ENCODE peak calls at places on chromosomes 6 and 20, in seven cellular contexts. Q, X, F, B, D, K and P are unnamed samples.

GRCh38 chr6:157571995-157572394 is 191.0 kb downstream of the ZDHHC14 start:
- DNase-seq in Q (no peak), B (no peak), X (no peak), K (no peak), D (no peak), F (no peak), P (no peak)

GRCh38 chr6:22470454-22471368 is 98.7 kb upstream of the HDGFL1 start:
- DNase-seq in X (no peak), K (peak; percentile 5), B (peak; percentile 80), D (peak; percentile 9), F (peak; percentile 62), Q (peak; percentile 46), P (no peak)

GRCh38 chr6:157873735-157874344 is 50.8 kb downstream of the SNX9 start:
- DNase-seq in F (peak; percentile 63), Q (peak; percentile 88), D (peak; percentile 16), B (peak; percentile 68), K (peak; percentile 93), X (peak; percentile 70), P (peak; percentile 92)

GRCh38 chr6:68958327-68958726 is 323.2 kb downstream of the ADGRB3 start:
- DNase-seq in Q (no peak), B (no peak), F (no peak), D (no peak), X (no peak), K (no peak), P (no peak)

GRCh38 chr6:135782517-135782916 is 69.0 kb upstream of the PDE7B start:
- DNase-seq in D (no peak), X (no peak), F (no peak), B (no peak), Q (no peak), K (no peak), P (no peak)

GRCh38 chr20:40438161-40438835 is 250.7 kb downstream of the MAFB start:
- DNase-seq in X (no peak), F (no peak), Q (no peak), K (no peak), B (no peak), D (no peak), P (no peak)

GRCh38 chr6:168209420-168209819 is 110.2 kb downstream of the DACT2 start:
- DNase-seq in K (no peak), Q (no peak), D (no peak), X (no peak), B (no peak), F (no peak), P (peak; percentile 66)

GRCh38 chr6:45310118-45310788 is 17.9 kb upstream of the RUNX2 start:
- DNase-seq in X (no peak), Q (no peak), D (no peak), F (no peak), B (no peak), K (peak; percentile 51), P (no peak)

GRCh38 chr6:108180776-108181175 is 15.0 kb downstream of the NR2E1 start:
- DNase-seq in Q (no peak), B (no peak), D (no peak), F (no peak), K (no peak), X (no peak), P (no peak)

GRCh38 chr6:98824907-98825601 is 9.3 kb upstream of the POU3F2 start:
- DNase-seq in D (no peak), Q (no peak), K (peak; percentile 74), F (no peak), B (no peak), X (no peak), P (no peak)

GRCh38 chr20:53567379-53567778 is 26.3 kb downstream of the ZNF217 start:
- DNase-seq in X (no peak), F (no peak), Q (no peak), B (no peak), K (no peak), D (no peak), P (no peak)
- TF ChIP-seq POLR2AphosphoS5 in X (no peak), F (no peak), Q (no peak), B (no peak), K (no peak), D (no peak), P (no peak)

GRCh38 chr6:30681696-30682180 is 4.7 kb downstream of the PPP1R18 start:
- DNase-seq in Q (no peak), X (no peak), D (no peak), F (no peak), B (no peak), K (no peak), P (peak; percentile 53)
- H3K4me1 ChIP-seq in Q (no peaks in the 10 kb centered on the region), X (peaks cover 7% of the 10 kb centered on the region), D (peaks cover 8% of the 10 kb centered on the region), F (peaks cover 49% of the 10 kb centered on the region), B (peaks cover 4% of the 10 kb centered on the region), K (peaks cover 45% of the 10 kb centered on the region), P (peaks cover 88% of the 10 kb centered on the region)

GRCh38 chr6:30722280-30723112 is 2.3 kb downstream of the TUBB start:
- DNase-seq in X (no peak), B (peak; percentile 81), F (peak; percentile 82), K (peak; percentile 85), Q (peak; percentile 89), D (no peak), P (peak; percentile 95)

GRCh38 chr6:30724906-30725667 is 4.9 kb downstream of the TUBB start:
- DNase-seq in F (no peak), X (no peak), Q (no peak), B (no peak), K (no peak), D (no peak), P (peak; percentile 10)

GRCh38 chr6:30726506-30727413 is 6.6 kb downstream of the TUBB start:
- DNase-seq in B (no peak), Q (no peak), F (no peak), K (no peak), X (no peak), D (no peak), P (peak; percentile 41)

GRCh38 chr6:30727920-30728605 is 7.9 kb downstream of the TUBB start:
- DNase-seq in B (no peak), Q (no peak), X (no peak), K (no peak), F (no peak), D (no peak), P (peak; percentile 31)

GRCh38 chr6:30725713-30726505 is 5.8 kb downstream of the TUBB start:
- DNase-seq in K (peak; percentile 63), X (no peak), B (no peak), D (no peak), Q (no peak), F (no peak), P (peak; percentile 47)
- H3K27ac ChIP-seq in K (peak overlapping the region; percentile 70), X (no peak overlapping the region), B (no peak overlapping the region), D (no peak overlapping the region), Q (peak overlapping the region; percentile 26), F (no peak overlapping the region), P (peak overlapping the region; percentile 33)

DNA sequence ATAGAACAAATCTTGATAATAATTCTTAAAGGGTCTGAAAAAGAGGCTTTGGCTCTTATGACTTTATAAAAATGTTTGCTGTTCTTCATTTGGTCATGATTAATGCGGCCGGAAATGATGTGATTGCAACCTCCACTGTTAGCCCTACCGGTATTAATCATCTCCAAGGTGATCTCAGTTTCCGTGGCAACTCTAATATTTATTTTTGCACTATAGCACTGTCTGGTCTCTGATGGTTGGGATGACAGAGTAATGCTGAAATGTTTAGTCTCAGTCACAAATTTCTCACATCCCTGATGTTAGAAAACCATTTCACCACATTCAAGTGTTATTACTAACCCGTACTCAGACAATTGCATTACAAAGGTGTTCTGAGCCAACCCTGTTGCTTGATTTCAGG is 87.4 kb downstream of the TMEM200A start:
- DNase-seq in F (no peak), X (no peak), D (no peak), K (no peak), Q (no peak), B (no peak), P (no peak)
- TF ChIP-seq POLR2AphosphoS5 in F (no peak), X (no peak), D (no peak), K (no peak), Q (no peak), B (no peak), P (no peak)

GRCh38 chr6:166629628-166630027 is 2.6 kb upstream of the RPS6KA2 start:
- DNase-seq in Q (no peak), K (no peak), B (no peak), X (no peak), D (no peak), F (no peak), P (no peak)
- H3K4me1 ChIP-seq in Q (peaks cover 6% of the 10 kb centered on the region), K (peaks cover 40% of the 10 kb centered on the region), B (peaks cover 9% of the 10 kb centered on the region), X (peaks cover 8% of the 10 kb centered on the region), D (peaks cover 17% of the 10 kb centered on the region), F (peaks cover 26% of the 10 kb centered on the region), P (peaks cover 27% of the 10 kb centered on the region)